ENCODE peak calls at places on chromosomes 12 and 14, in ten cellular contexts. B is sigmoid colon, K is tibial nerve, H is heart left ventricle, Q is suprapubic skin, S is K562, W is transverse colon, X is ovary, O is gastrocnemius medialis, P is IMR-90. R is an unnamed sample.

GRCh38 chr14:59148334-59148900 is 40.0 kb upstream of the DAAM1 start:
- DNase-seq in B (no peak), K (no peak), H (no peak), Q (no peak), S (no peak), W (no peak), X (no peak), O (no peak), P (no peak), R (no peak)

GRCh38 chr12:99455350-99456037 is 192.1 kb upstream of the GARIN6 start:
- DNase-seq in B (no peak), K (no peak), H (no peak), Q (no peak), S (no peak), W (no peak), X (no peak), O (no peak), P (no peak), R (no peak)

GRCh38 chr12:110281549-110282342 is 699 bp downstream of the ATP2A2 start:
- DNase-seq in B (peak; percentile 83), K (peak; percentile 21), H (peak; percentile 61), Q (peak; percentile 85), S (peak; percentile 76), W (peak; percentile 59), X (peak; percentile 74), O (peak; percentile 38), P (peak; percentile 55), R (peak; percentile 89)

GRCh38 chr12:117273091-117273490 is 82.8 kb upstream of the FBXO21 start:
- DNase-seq in B (no peak), K (no peak), H (peak; percentile 34), Q (no peak), S (no peak), W (no peak), X (no peak), O (peak; percentile 39), P (no peak), R (no peak)

GRCh38 chr14:95958105-95958504 is 81.1 kb upstream of the C14orf132 start:
- DNase-seq in B (no peak), K (no peak), H (no peak), Q (no peak), S (no peak), W (no peak), X (no peak), O (no peak), P (no peak), R (no peak)

GRCh38 chr12:55797068-55797467 is 20.5 kb downstream of the SARNP start:
- DNase-seq in B (no peak), K (peak; percentile 27), H (no peak), Q (no peak), S (peak; percentile 61), W (no peak), X (no peak), O (no peak), P (peak; percentile 56), R (no peak)

GRCh38 chr14:93976477-93977057 is at the start of gene ASB2:
- DNase-seq in B (peak; percentile 92), K (no peak), H (peak; percentile 67), Q (no peak), S (no peak), W (peak; percentile 41), X (no peak), O (peak; percentile 94), P (peak; percentile 52), R (no peak)

GRCh38 chr14:64769096-64770020 is 65.1 kb downstream of the PLEKHG3 start:
- DNase-seq in B (peak; percentile 57), K (no peak), H (no peak), Q (no peak), S (no peak), W (no peak), X (peak; percentile 19), O (no peak), P (no peak), R (no peak)

GRCh38 chr12:4874671-4875070 is 35.0 kb upstream of the KCNA1 start:
- DNase-seq in B (no peak), K (no peak), H (no peak), Q (no peak), S (peak; percentile 11), W (no peak), X (no peak), O (no peak), P (no peak), R (no peak)

GRCh38 chr14:68245146-68246073 is 425.8 kb downstream of the RAD51B start:
- DNase-seq in B (peak; percentile 70), K (peak; percentile 39), H (peak; percentile 35), Q (no peak), S (peak; percentile 61), W (no peak), X (peak; percentile 58), O (peak; percentile 58), P (peak; percentile 64), R (no peak)

GRCh38 chr14:28975084-28975483 is 208.5 kb downstream of the FOXG1 start:
- DNase-seq in B (no peak), K (no peak), H (no peak), Q (no peak), S (no peak), W (no peak), X (no peak), O (no peak), P (no peak), R (no peak)
- H3K4me1 ChIP-seq in B (no peaks in the 10 kb centered on the region), K (no peaks in the 10 kb centered on the region), H (no peaks in the 10 kb centered on the region), Q (no peaks in the 10 kb centered on the region), S (no peaks in the 10 kb centered on the region), W (no peaks in the 10 kb centered on the region), X (no peaks in the 10 kb centered on the region), O (no peaks in the 10 kb centered on the region), P (no peaks in the 10 kb centered on the region), R (no peaks in the 10 kb centered on the region)

GRCh38 chr12:50111693-50112455 is at the start of gene COX14:
- DNase-seq in B (peak; percentile 100), K (peak; percentile 99), H (peak; percentile 99), Q (peak; percentile 99), S (peak; percentile 99), W (peak; percentile 99), X (peak; percentile 99), O (peak; percentile 99), P (peak; percentile 99), R (peak; percentile 100)
- TF ChIP-seq POLR2A in B (peak; percentile 96), K (peak; percentile 87), H (peak; percentile 97), Q (peak; percentile 93), S (peak; percentile 90), W (peak; percentile 98), X (peak; percentile 98), O (peak; percentile 97), P (peak; percentile 89), R (peak; percentile 91)

GRCh38 chr14:61498303-61498702 is 176.9 kb downstream of the PRKCH start:
- DNase-seq in B (no peak), K (no peak), H (no peak), Q (no peak), S (no peak), W (no peak), X (no peak), O (no peak), P (no peak), R (no peak)

GRCh38 chr14:61493996-61494395 is 172.6 kb downstream of the PRKCH start:
- DNase-seq in B (no peak), K (no peak), H (no peak), Q (no peak), S (no peak), W (no peak), X (no peak), O (no peak), P (peak; percentile 23), R (no peak)

GRCh38 chr14:61493239-61493638 is 171.9 kb downstream of the PRKCH start:
- DNase-seq in B (no peak), K (no peak), H (no peak), Q (no peak), S (no peak), W (no peak), X (no peak), O (no peak), P (peak; percentile 94), R (no peak)

GRCh38 chr14:61498811-61499210 is 177.4 kb downstream of the PRKCH start:
- DNase-seq in B (no peak), K (no peak), H (no peak), Q (no peak), S (no peak), W (no peak), X (no peak), O (no peak), P (peak; percentile 68), R (no peak)

GRCh38 chr14:61495809-61496208 is 174.4 kb downstream of the PRKCH start:
- DNase-seq in B (no peak), K (no peak), H (no peak), Q (no peak), S (no peak), W (no peak), X (no peak), O (no peak), P (no peak), R (no peak)
- H3K4me1 ChIP-seq in B (no peaks in the 10 kb centered on the region), K (peaks cover 12% of the 10 kb centered on the region), H (peaks cover 32% of the 10 kb centered on the region), Q (peaks cover 21% of the 10 kb centered on the region), S (no peaks in the 10 kb centered on the region), W (no peaks in the 10 kb centered on the region), X (peaks cover 8% of the 10 kb centered on the region), O (peaks cover 11% of the 10 kb centered on the region), P (peaks cover 20% of the 10 kb centered on the region), R (peaks cover 38% of the 10 kb centered on the region)

DNA sequence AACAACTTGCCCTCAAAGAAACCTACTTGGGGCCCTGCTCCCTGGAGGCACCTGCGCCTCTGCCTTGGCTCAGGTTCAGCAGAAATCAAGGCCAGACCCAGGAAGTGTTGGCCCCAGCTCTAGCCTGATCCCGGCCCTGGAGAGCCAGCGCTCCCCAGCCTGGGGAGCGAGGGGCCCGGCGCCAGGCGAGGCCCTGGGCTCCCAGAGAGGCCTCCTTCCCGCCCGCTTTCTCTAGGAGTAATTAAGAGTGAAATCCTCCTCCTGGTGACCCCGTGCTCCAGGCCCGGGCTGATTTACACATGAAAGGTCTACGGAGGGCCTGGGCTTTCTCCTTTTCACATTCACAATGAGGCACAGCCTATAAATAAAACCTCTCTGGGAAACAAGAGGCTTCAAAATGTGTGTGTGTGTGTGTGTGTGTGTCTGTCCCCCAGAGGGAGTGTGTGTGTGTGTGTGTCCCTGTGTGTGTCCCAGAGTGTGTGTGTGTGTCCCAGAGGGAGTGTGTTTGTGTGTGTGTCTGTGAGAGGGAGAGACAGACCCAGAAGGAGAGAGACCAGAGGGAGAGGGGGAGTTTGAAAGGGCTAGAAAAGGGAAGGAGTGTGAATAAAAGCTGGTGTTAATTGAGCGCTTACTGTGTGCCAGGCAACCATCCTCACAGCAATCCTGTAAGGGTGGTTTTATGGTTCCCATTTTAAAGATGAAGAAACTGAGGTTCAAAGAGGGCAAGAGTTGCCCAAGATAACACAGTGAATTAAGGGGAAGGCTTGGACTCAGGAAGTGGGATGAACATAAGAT is 23.8 kb upstream of the COX6A1 start:
- DNase-seq in B (no peak), K (no peak), H (peak; percentile 34), Q (no peak), S (no peak), W (peak; percentile 55), X (no peak), O (no peak), P (no peak), R (no peak)
- TF ChIP-seq POLR2A in B (no peak), K (no peak), H (no peak), Q (no peak), S (no peak), W (no peak), X (no peak), O (no peak), P (no peak), R (no peak)

GRCh38 chr14:61419201-61419600 is 97.8 kb downstream of the PRKCH start:
- DNase-seq in B (no peak), K (no peak), H (no peak), Q (no peak), S (no peak), W (no peak), X (no peak), O (no peak), P (no peak), R (no peak)
- H3K4me1 ChIP-seq in B (no peaks in the 10 kb centered on the region), K (peaks cover 14% of the 10 kb centered on the region), H (peaks cover 55% of the 10 kb centered on the region), Q (peaks cover 39% of the 10 kb centered on the region), S (no peaks in the 10 kb centered on the region), W (no peaks in the 10 kb centered on the region), X (no peaks in the 10 kb centered on the region), O (peaks cover 19% of the 10 kb centered on the region), P (no peaks in the 10 kb centered on the region), R (peaks cover 33% of the 10 kb centered on the region)

R was measured in vagina.